ENCODE peak calls at places on chromosomes 4 and X, in four cellular contexts. One of them, this sample, is unnamed.
A peak's percentile ranks its signal among the peaks of the same experiment; 100 is the strongest.

GRCh38 chrX:153411988-153412574 is 809 bp downstream of the ZFP92 start:
- DNase-seq in iris pigment epithelial cell: no peak
- DNase-seq in germinal center: no peak
- DNase-seq in MG63: no peak
- DNase-seq in this sample: peak; percentile 19

GRCh38 chr4:85939595-85939994 is 420.3 kb downstream of the MAPK10 start:
- DNase-seq in iris pigment epithelial cell: no peak
- DNase-seq in germinal center: no peak
- DNase-seq in MG63: no peak
- DNase-seq in this sample: no peak

GRCh38 chr4:123248260-123248659 is 148.3 kb upstream of the SPRY1 start:
- DNase-seq in iris pigment epithelial cell: peak; percentile 79
- DNase-seq in germinal center: no peak
- DNase-seq in MG63: no peak
- DNase-seq in this sample: peak; percentile 82

GRCh38 chr4:133694416-133694815 is 507.2 kb downstream of the PABPC4L start:
- DNase-seq in iris pigment epithelial cell: peak; percentile 4
- DNase-seq in germinal center: no peak
- DNase-seq in MG63: no peak
- DNase-seq in this sample: peak; percentile 13

GRCh38 chr4:170736710-170737109 is 647.0 kb upstream of the AADAT start:
- DNase-seq in iris pigment epithelial cell: peak; percentile 1
- DNase-seq in germinal center: no peak
- DNase-seq in MG63: no peak
- DNase-seq in this sample: peak; percentile 67

GRCh38 chr4:3423406-3423805 is 18.4 kb upstream of the HGFAC start:
- DNase-seq in iris pigment epithelial cell: no peak
- DNase-seq in germinal center: no peak
- DNase-seq in MG63: no peak
- DNase-seq in this sample: no peak

GRCh38 chr4:184766421-184766820 is 32.5 kb upstream of the CENPU start:
- DNase-seq in iris pigment epithelial cell: no peak
- DNase-seq in germinal center: no peak
- DNase-seq in MG63: no peak
- DNase-seq in this sample: no peak

GRCh38 chrX:118062048-118062789 is 54.4 kb downstream of the KLHL13 start:
- DNase-seq in iris pigment epithelial cell: no peak
- DNase-seq in germinal center: no peak
- DNase-seq in MG63: no peak
- DNase-seq in this sample: no peak

GRCh38 chr4:154292589-154292988 is 199.0 kb downstream of the DCHS2 start:
- DNase-seq in iris pigment epithelial cell: no peak
- DNase-seq in germinal center: no peak
- DNase-seq in MG63: no peak
- DNase-seq in this sample: no peak

GRCh38 chr4:150173420-150173819 is 95.2 kb downstream of the DCLK2 start:
- DNase-seq in iris pigment epithelial cell: no peak
- DNase-seq in germinal center: no peak
- DNase-seq in MG63: no peak
- DNase-seq in this sample: no peak

GRCh38 chr4:67907650-67908049 is 23.8 kb upstream of the TMPRSS11D start:
- DNase-seq in iris pigment epithelial cell: no peak
- DNase-seq in germinal center: no peak
- DNase-seq in MG63: no peak
- DNase-seq in this sample: no peak

GRCh38 chrX:47078129-47079043 is at the start of gene RGN:
- DNase-seq in iris pigment epithelial cell: no peak
- DNase-seq in germinal center: no peak
- DNase-seq in MG63: peak; percentile 4
- DNase-seq in this sample: no peak

GRCh38 chr4:89000844-89001360 is 56.1 kb downstream of the FAM13A start:
- DNase-seq in iris pigment epithelial cell: peak; percentile 79
- DNase-seq in germinal center: no peak
- DNase-seq in MG63: no peak
- DNase-seq in this sample: peak; percentile 68

GRCh38 chrX:136228808-136229207 is 22.4 kb downstream of the MAP7D3 start:
- DNase-seq in iris pigment epithelial cell: no peak
- DNase-seq in germinal center: no peak
- DNase-seq in MG63: no peak
- DNase-seq in this sample: no peak

GRCh38 chr4:109947457-109947856 is 34.8 kb downstream of the EGF start:
- DNase-seq in iris pigment epithelial cell: peak; percentile 42
- DNase-seq in germinal center: no peak
- DNase-seq in MG63: no peak
- DNase-seq in this sample: peak; percentile 56

GRCh38 chrX:24242649-24243556 is 71.0 kb downstream of the SUPT20HL2 start:
- DNase-seq in iris pigment epithelial cell: peak; percentile 92
- DNase-seq in germinal center: no peak
- DNase-seq in MG63: peak; percentile 89
- DNase-seq in this sample: peak; percentile 50

GRCh38 chr4:152935661-152936445 is at the start of gene FHDC1:
- DNase-seq in iris pigment epithelial cell: peak; percentile 11
- DNase-seq in germinal center: peak; percentile 29
- DNase-seq in MG63: peak; percentile 4
- DNase-seq in this sample: no peak

GRCh38 chrX:103585421-103586313 is at the start of gene TCEAL4:
- DNase-seq in iris pigment epithelial cell: peak; percentile 15
- DNase-seq in germinal center: peak; percentile 51
- DNase-seq in MG63: peak; percentile 63
- DNase-seq in this sample: no peak

GRCh38 chr4:83112239-83112638 is 2.3 kb downstream of the PLAC8 start:
- DNase-seq in iris pigment epithelial cell: no peak
- DNase-seq in germinal center: peak; percentile 37
- DNase-seq in MG63: no peak
- DNase-seq in this sample: no peak

GRCh38 chr4:70703695-70704332 is 15.5 kb downstream of the UTP3 start:
- DNase-seq in iris pigment epithelial cell: peak; percentile 60
- DNase-seq in germinal center: no peak
- DNase-seq in MG63: no peak
- DNase-seq in this sample: peak; percentile 66

This sample was measured in amniotic epithelial cell.